ENCODE peak calls at places on chromosomes 7 and 10, in eight cellular contexts. One of them, this sample, is unnamed.

GRCh38 chr7:28999839-29000238 is 41.7 kb upstream of the TRIL start:
- DNase-seq in BE2C: no peak
- DNase-seq in HepG2: no peak
- DNase-seq in stomach: no peak
- DNase-seq in epithelial cell of proximal tubule: no peak
- DNase-seq in bronchial epithelial cell: no peak
- DNase-seq in psoas muscle: no peak
- DNase-seq in fibroblast of pulmonary artery: no peak
- DNase-seq in this sample: no peak

GRCh38 chr7:47304727-47305719 is 276.9 kb downstream of the TNS3 start:
- DNase-seq in BE2C: no peak
- DNase-seq in HepG2: no peak
- DNase-seq in stomach: no peak
- DNase-seq in epithelial cell of proximal tubule: no peak
- DNase-seq in bronchial epithelial cell: no peak
- DNase-seq in psoas muscle: peak; percentile 71
- DNase-seq in fibroblast of pulmonary artery: no peak
- DNase-seq in this sample: no peak

GRCh38 chr7:116731019-116731388 is 59.0 kb downstream of the MET start:
- DNase-seq in BE2C: no peak
- DNase-seq in HepG2: no peak
- DNase-seq in stomach: no peak
- DNase-seq in epithelial cell of proximal tubule: no peak
- DNase-seq in bronchial epithelial cell: no peak
- DNase-seq in psoas muscle: no peak
- DNase-seq in fibroblast of pulmonary artery: no peak
- DNase-seq in this sample: no peak

GRCh38 chr7:75878769-75879596 is at the start of gene RHBDD2:
- DNase-seq in BE2C: peak; percentile 97
- DNase-seq in HepG2: peak; percentile 84
- DNase-seq in stomach: peak; percentile 97
- DNase-seq in epithelial cell of proximal tubule: peak; percentile 27
- DNase-seq in bronchial epithelial cell: peak; percentile 76
- DNase-seq in psoas muscle: peak; percentile 98
- DNase-seq in fibroblast of pulmonary artery: peak; percentile 93
- DNase-seq in this sample: peak; percentile 94

GRCh38 chr7:123682690-123683089 is 27.0 kb downstream of the LMOD2 start:
- DNase-seq in BE2C: no peak
- DNase-seq in HepG2: peak; percentile 52
- DNase-seq in stomach: no peak
- DNase-seq in epithelial cell of proximal tubule: peak; percentile 32
- DNase-seq in bronchial epithelial cell: peak; percentile 59
- DNase-seq in psoas muscle: no peak
- DNase-seq in fibroblast of pulmonary artery: peak; percentile 83
- DNase-seq in this sample: peak; percentile 56

GRCh38 chr10:68327889-68328786 is 3.7 kb upstream of the HNRNPH3 start:
- DNase-seq in BE2C: peak; percentile 15
- DNase-seq in HepG2: peak; percentile 57
- DNase-seq in stomach: no peak
- DNase-seq in epithelial cell of proximal tubule: peak; percentile 62
- DNase-seq in bronchial epithelial cell: peak; percentile 57
- DNase-seq in psoas muscle: no peak
- DNase-seq in fibroblast of pulmonary artery: peak; percentile 85
- DNase-seq in this sample: peak; percentile 24

GRCh38 chr10:115772606-115773005 is 500.4 kb downstream of the GFRA1 start:
- DNase-seq in BE2C: no peak
- DNase-seq in HepG2: no peak
- DNase-seq in stomach: no peak
- DNase-seq in epithelial cell of proximal tubule: peak; percentile 20
- DNase-seq in bronchial epithelial cell: peak; percentile 61
- DNase-seq in psoas muscle: no peak
- DNase-seq in fibroblast of pulmonary artery: peak; percentile 47
- DNase-seq in this sample: peak; percentile 49

GRCh38 chr10:122181055-122181732 is 89.9 kb upstream of the BTBD16 start:
- DNase-seq in BE2C: no peak
- DNase-seq in HepG2: no peak
- DNase-seq in stomach: no peak
- DNase-seq in epithelial cell of proximal tubule: no peak
- DNase-seq in bronchial epithelial cell: peak; percentile 36
- DNase-seq in psoas muscle: no peak
- DNase-seq in fibroblast of pulmonary artery: peak; percentile 45
- DNase-seq in this sample: peak; percentile 20

GRCh38 chr7:92717982-92718716 is 118.2 kb downstream of the CDK6 start:
- DNase-seq in BE2C: no peak
- DNase-seq in HepG2: peak; percentile 20
- DNase-seq in stomach: peak; percentile 65
- DNase-seq in epithelial cell of proximal tubule: no peak
- DNase-seq in bronchial epithelial cell: no peak
- DNase-seq in psoas muscle: peak; percentile 57
- DNase-seq in fibroblast of pulmonary artery: peak; percentile 61
- DNase-seq in this sample: peak; percentile 74

GRCh38 chr7:55081067-55081853 is 62.4 kb downstream of the EGFR start:
- DNase-seq in BE2C: peak; percentile 53
- DNase-seq in HepG2: no peak
- DNase-seq in stomach: no peak
- DNase-seq in epithelial cell of proximal tubule: no peak
- DNase-seq in bronchial epithelial cell: no peak
- DNase-seq in psoas muscle: no peak
- DNase-seq in fibroblast of pulmonary artery: no peak
- DNase-seq in this sample: no peak

GRCh38 chr10:70560511-70560931 is 42.0 kb downstream of the PRF1 start:
- DNase-seq in BE2C: no peak
- DNase-seq in HepG2: no peak
- DNase-seq in stomach: no peak
- DNase-seq in epithelial cell of proximal tubule: no peak
- DNase-seq in bronchial epithelial cell: no peak
- DNase-seq in psoas muscle: peak; percentile 44
- DNase-seq in fibroblast of pulmonary artery: no peak
- DNase-seq in this sample: no peak

GRCh38 chr10:52965938-52966401 is 193.4 kb upstream of the MBL2 start:
- DNase-seq in BE2C: no peak
- DNase-seq in HepG2: no peak
- DNase-seq in stomach: no peak
- DNase-seq in epithelial cell of proximal tubule: no peak
- DNase-seq in bronchial epithelial cell: no peak
- DNase-seq in psoas muscle: no peak
- DNase-seq in fibroblast of pulmonary artery: no peak
- DNase-seq in this sample: no peak

GRCh38 chr7:24227603-24228359 is 56.2 kb upstream of the NPY start:
- DNase-seq in BE2C: peak; percentile 80
- DNase-seq in HepG2: no peak
- DNase-seq in stomach: no peak
- DNase-seq in epithelial cell of proximal tubule: no peak
- DNase-seq in bronchial epithelial cell: no peak
- DNase-seq in psoas muscle: no peak
- DNase-seq in fibroblast of pulmonary artery: no peak
- DNase-seq in this sample: no peak

GRCh38 chr10:51117794-51118193 is 43.5 kb downstream of the PRKG1 start:
- DNase-seq in BE2C: no peak
- DNase-seq in HepG2: no peak
- DNase-seq in stomach: no peak
- DNase-seq in epithelial cell of proximal tubule: no peak
- DNase-seq in bronchial epithelial cell: no peak
- DNase-seq in psoas muscle: no peak
- DNase-seq in fibroblast of pulmonary artery: peak; percentile 14
- DNase-seq in this sample: no peak

GRCh38 chr10:100325164-100325563 is 4.9 kb downstream of the PKD2L1 start:
- DNase-seq in BE2C: no peak
- DNase-seq in HepG2: no peak
- DNase-seq in stomach: no peak
- DNase-seq in epithelial cell of proximal tubule: no peak
- DNase-seq in bronchial epithelial cell: no peak
- DNase-seq in psoas muscle: no peak
- DNase-seq in fibroblast of pulmonary artery: no peak
- DNase-seq in this sample: no peak

GRCh38 chr10:87818505-87819273 is 663 bp upstream of the ATAD1 start:
- DNase-seq in BE2C: peak; percentile 12
- DNase-seq in HepG2: no peak
- DNase-seq in stomach: peak; percentile 31
- DNase-seq in epithelial cell of proximal tubule: no peak
- DNase-seq in bronchial epithelial cell: peak; percentile 32
- DNase-seq in psoas muscle: no peak
- DNase-seq in fibroblast of pulmonary artery: peak; percentile 31
- DNase-seq in this sample: peak; percentile 47

GRCh38 chr7:12518920-12519681 is 51.4 kb upstream of the SCIN start:
- DNase-seq in BE2C: peak; percentile 44
- DNase-seq in HepG2: peak; percentile 34
- DNase-seq in stomach: no peak
- DNase-seq in epithelial cell of proximal tubule: no peak
- DNase-seq in bronchial epithelial cell: peak; percentile 15
- DNase-seq in psoas muscle: no peak
- DNase-seq in fibroblast of pulmonary artery: peak; percentile 9
- DNase-seq in this sample: peak; percentile 32

GRCh38 chr10:96448021-96448457 is 65.7 kb downstream of the TLL2 start:
- DNase-seq in BE2C: no peak
- DNase-seq in HepG2: no peak
- DNase-seq in stomach: no peak
- DNase-seq in epithelial cell of proximal tubule: no peak
- DNase-seq in bronchial epithelial cell: no peak
- DNase-seq in psoas muscle: peak; percentile 90
- DNase-seq in fibroblast of pulmonary artery: no peak
- DNase-seq in this sample: no peak

GRCh38 chr10:31399631-31400030 is 80.6 kb downstream of the ZEB1 start:
- DNase-seq in BE2C: no peak
- DNase-seq in HepG2: no peak
- DNase-seq in stomach: no peak
- DNase-seq in epithelial cell of proximal tubule: no peak
- DNase-seq in bronchial epithelial cell: peak; percentile 29
- DNase-seq in psoas muscle: peak; percentile 65
- DNase-seq in fibroblast of pulmonary artery: no peak
- DNase-seq in this sample: peak; percentile 52

DNA sequence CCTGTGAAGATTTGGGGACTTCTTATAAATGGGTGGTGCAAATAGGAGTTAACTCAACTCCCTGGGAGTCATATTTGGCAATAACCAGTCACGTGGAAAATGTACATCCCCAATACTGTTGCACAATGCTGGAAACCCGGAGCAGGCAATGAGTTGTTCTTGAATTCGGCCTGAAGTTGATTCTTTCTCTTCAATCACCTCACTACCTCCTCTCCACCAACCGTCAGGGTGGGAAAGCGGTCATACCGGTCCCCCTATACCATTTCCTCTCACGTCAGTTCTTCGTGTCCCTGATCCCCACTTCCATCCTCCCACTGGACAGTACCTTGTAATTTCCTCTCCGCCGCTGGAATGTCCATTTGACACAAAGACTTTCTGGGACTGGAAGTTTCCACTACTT is 2.8 kb downstream of the GIMAP5 start:
- DNase-seq in BE2C: no peak
- DNase-seq in HepG2: no peak
- DNase-seq in stomach: no peak
- DNase-seq in epithelial cell of proximal tubule: no peak
- DNase-seq in bronchial epithelial cell: peak; percentile 12
- DNase-seq in psoas muscle: no peak
- DNase-seq in fibroblast of pulmonary artery: no peak
- DNase-seq in this sample: peak; percentile 13
- H3K4me3 ChIP-seq in BE2C: no peak overlapping the region
- H3K4me3 ChIP-seq in HepG2: no peak overlapping the region
- H3K4me3 ChIP-seq in stomach: peak overlapping the region; percentile 49
- H3K4me3 ChIP-seq in epithelial cell of proximal tubule: no peak overlapping the region
- H3K4me3 ChIP-seq in bronchial epithelial cell: no peak overlapping the region
- H3K4me3 ChIP-seq in psoas muscle: peak overlapping the region; percentile 63
- H3K4me3 ChIP-seq in fibroblast of pulmonary artery: no peak overlapping the region
- H3K4me3 ChIP-seq in this sample: no peak overlapping the region

DNA sequence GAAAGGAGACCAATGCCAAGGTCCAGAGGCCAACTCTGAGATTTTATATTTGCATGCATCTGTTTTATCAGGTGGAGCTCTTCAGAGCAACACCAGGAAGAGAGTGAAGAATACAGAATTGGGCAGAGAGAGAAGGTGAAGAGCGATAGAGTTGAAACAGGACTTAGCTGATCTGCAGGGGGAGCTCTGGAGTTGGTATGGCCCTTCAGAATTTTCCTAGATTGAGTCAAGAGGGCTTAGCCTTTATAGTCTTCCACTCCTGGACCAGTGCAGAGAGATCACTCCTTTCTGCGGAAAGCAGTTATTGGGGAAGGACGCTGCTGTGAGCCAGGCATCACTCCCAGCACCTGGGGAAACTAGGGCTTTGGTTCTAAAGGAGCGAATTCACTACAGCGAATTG is 105.0 kb upstream of the DGKB start:
- DNase-seq in BE2C: peak; percentile 24
- DNase-seq in HepG2: peak; percentile 3
- DNase-seq in stomach: no peak
- DNase-seq in epithelial cell of proximal tubule: peak; percentile 12
- DNase-seq in bronchial epithelial cell: peak; percentile 23
- DNase-seq in psoas muscle: no peak
- DNase-seq in fibroblast of pulmonary artery: peak; percentile 10
- DNase-seq in this sample: peak; percentile 46
- TF ChIP-seq CTCF in BE2C: peak; percentile 73
- TF ChIP-seq CTCF in HepG2: peak; percentile 31
- TF ChIP-seq CTCF in stomach: no peak
- TF ChIP-seq CTCF in epithelial cell of proximal tubule: peak; percentile 77
- TF ChIP-seq CTCF in bronchial epithelial cell: peak; percentile 66
- TF ChIP-seq CTCF in psoas muscle: no peak
- TF ChIP-seq CTCF in fibroblast of pulmonary artery: peak; percentile 47
- TF ChIP-seq CTCF in this sample: peak; percentile 52

DNA sequence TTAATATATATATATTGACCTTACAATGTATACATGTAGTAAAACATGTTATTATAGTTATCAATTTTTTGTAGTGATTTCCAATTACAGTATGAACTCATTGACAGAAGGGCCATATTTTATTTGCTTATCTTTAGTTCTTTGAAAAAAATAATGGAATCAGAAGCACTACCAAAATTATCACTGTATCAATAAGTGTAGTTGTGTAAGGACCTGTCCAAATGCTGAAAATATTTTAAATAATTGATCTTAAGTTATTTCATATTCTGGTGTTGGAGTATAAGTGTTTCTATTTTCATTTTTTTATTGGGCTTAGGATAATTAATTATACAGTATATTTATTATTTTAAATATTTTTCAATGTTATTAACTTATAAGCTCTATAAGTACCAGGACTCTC is 8.5 kb upstream of the DGKB start:
- DNase-seq in BE2C: no peak
- DNase-seq in HepG2: no peak
- DNase-seq in stomach: no peak
- DNase-seq in epithelial cell of proximal tubule: no peak
- DNase-seq in bronchial epithelial cell: no peak
- DNase-seq in psoas muscle: no peak
- DNase-seq in fibroblast of pulmonary artery: no peak
- DNase-seq in this sample: no peak
- H3K4me3 ChIP-seq in BE2C: no peak overlapping the region
- H3K4me3 ChIP-seq in HepG2: no peak overlapping the region
- H3K4me3 ChIP-seq in stomach: no peak overlapping the region
- H3K4me3 ChIP-seq in epithelial cell of proximal tubule: no peak overlapping the region
- H3K4me3 ChIP-seq in bronchial epithelial cell: no peak overlapping the region
- H3K4me3 ChIP-seq in psoas muscle: no peak overlapping the region
- H3K4me3 ChIP-seq in fibroblast of pulmonary artery: no peak overlapping the region
- H3K4me3 ChIP-seq in this sample: no peak overlapping the region

GRCh38 chr10:114163062-114163861 is 10.7 kb downstream of the CCDC186 start:
- DNase-seq in BE2C: no peak
- DNase-seq in HepG2: no peak
- DNase-seq in stomach: no peak
- DNase-seq in epithelial cell of proximal tubule: no peak
- DNase-seq in bronchial epithelial cell: no peak
- DNase-seq in psoas muscle: no peak
- DNase-seq in fibroblast of pulmonary artery: peak; percentile 54
- DNase-seq in this sample: no peak

DNA sequence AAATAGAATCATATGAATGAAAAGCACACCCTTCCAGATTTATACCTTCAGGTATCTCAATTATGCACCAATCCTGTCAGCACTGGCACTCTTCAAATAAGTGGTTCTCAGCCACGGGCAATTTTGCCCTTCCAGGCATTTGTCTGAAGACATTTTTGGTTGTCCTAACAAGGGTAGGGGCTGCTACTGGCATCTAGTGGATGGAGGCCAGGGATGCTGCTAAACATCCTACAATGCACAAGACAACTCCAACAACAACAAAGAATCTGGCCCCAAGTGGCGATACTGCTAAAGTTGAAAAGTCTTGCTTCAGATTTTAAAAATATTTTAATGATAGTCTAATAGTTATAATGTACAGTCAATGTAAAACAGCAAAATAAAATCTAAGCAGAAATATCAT is 16.1 kb downstream of the CCDC186 start:
- DNase-seq in BE2C: peak; percentile 6
- DNase-seq in HepG2: no peak
- DNase-seq in stomach: no peak
- DNase-seq in epithelial cell of proximal tubule: no peak
- DNase-seq in bronchial epithelial cell: no peak
- DNase-seq in psoas muscle: no peak
- DNase-seq in fibroblast of pulmonary artery: no peak
- DNase-seq in this sample: no peak
- TF ChIP-seq CTCF in BE2C: peak; percentile 21
- TF ChIP-seq CTCF in HepG2: no peak
- TF ChIP-seq CTCF in stomach: no peak
- TF ChIP-seq CTCF in epithelial cell of proximal tubule: no peak
- TF ChIP-seq CTCF in bronchial epithelial cell: no peak
- TF ChIP-seq CTCF in psoas muscle: no peak
- TF ChIP-seq CTCF in fibroblast of pulmonary artery: no peak
- TF ChIP-seq CTCF in this sample: no peak

This sample was measured in epithelial cell of esophagus.